ENCODE peak calls at places on chromosomes 5 and 9, in eight cellular contexts. H is fibroblast of mammary gland, M is breast epithelium, O is endothelial cell, X is endothelial cell of umbilical vein, R is transverse colon, F is MCF 10A, L is nephron progenitor cell. Q is an unnamed sample.

GRCh38 chr5:73306078-73306719 is 133.2 kb downstream of the TMEM174 start:
- DNase-seq in M (no peak), O (no peak), L (no peak), X (no peak), F (no peak), R (no peak), H (no peak), Q (no peak)

GRCh38 chr9:105072476-105072875 is 144.5 kb upstream of the ABCA1 start:
- DNase-seq in M (no peak), O (no peak), H (no peak), X (no peak), R (no peak), L (no peak), F (no peak), Q (no peak)

GRCh38 chr5:102971693-102972293 is 148.1 kb downstream of the GIN1 start:
- DNase-seq in O (no peak), M (no peak), F (peak; percentile 11), L (no peak), X (peak; percentile 40), R (no peak), H (peak; percentile 61), Q (no peak)

GRCh38 chr5:122099060-122099790 is 21.2 kb upstream of the LOX start:
- DNase-seq in L (no peak), O (no peak), X (peak; percentile 68), M (no peak), H (peak; percentile 86), R (no peak), F (peak; percentile 81), Q (no peak)

GRCh38 chr5:129857124-129857523 is 47.1 kb upstream of the CHSY3 start:
- DNase-seq in M (no peak), X (no peak), F (no peak), L (no peak), O (no peak), H (peak; percentile 70), R (no peak), Q (no peak)

GRCh38 chr5:178768371-178769260 is 38.2 kb upstream of the ZNF354A start:
- DNase-seq in X (no peak), L (no peak), O (no peak), M (peak; percentile 37), H (no peak), R (no peak), F (no peak), Q (no peak)

GRCh38 chr5:16712178-16712577 is 95.4 kb upstream of the RETREG1 start:
- DNase-seq in M (no peak), O (no peak), F (no peak), X (peak; percentile 56), R (no peak), H (no peak), L (no peak), Q (no peak)

GRCh38 chr5:168680395-168680794 is 101.2 kb upstream of the PANK3 start:
- DNase-seq in O (no peak), H (no peak), L (no peak), M (no peak), F (no peak), X (no peak), R (no peak), Q (no peak)

GRCh38 chr9:87029904-87030303 is 82.6 kb upstream of the GAS1 start:
- DNase-seq in L (no peak), H (no peak), R (no peak), M (no peak), F (no peak), X (no peak), O (no peak), Q (no peak)

GRCh38 chr9:38271666-38272241 is 120.7 kb upstream of the ALDH1B1 start:
- DNase-seq in H (no peak), L (no peak), M (no peak), O (no peak), R (no peak), F (no peak), X (no peak), Q (no peak)

GRCh38 chr9:69916950-69917349 is 96.3 kb downstream of the CFAP95 start:
- DNase-seq in M (no peak), L (no peak), F (no peak), R (no peak), X (peak; percentile 20), H (no peak), O (no peak), Q (no peak)

GRCh38 chr9:31683126-31683525 is 701.3 kb upstream of the ACO1 start:
- DNase-seq in L (no peak), O (no peak), X (no peak), F (no peak), R (no peak), H (no peak), M (no peak), Q (no peak)

GRCh38 chr9:105237246-105237645 is 7.2 kb upstream of the SLC44A1 start:
- DNase-seq in X (no peak), H (no peak), O (no peak), M (no peak), L (no peak), F (no peak), R (no peak), Q (no peak)

GRCh38 chr5:68214472-68215207 is 916 bp upstream of the PIK3R1 start:
- DNase-seq in M (no peak), R (no peak), F (no peak), L (no peak), X (peak; percentile 9), O (no peak), H (no peak), Q (no peak)

GRCh38 chr5:92838253-92838652 is 742.8 kb downstream of the NR2F1-AS1 start:
- DNase-seq in O (peak; percentile 6), H (no peak), R (no peak), F (peak; percentile 62), X (no peak), M (no peak), L (no peak), Q (no peak)
- TF ChIP-seq CTCF in O (no peak), H (no peak), R (no peak), F (peak; percentile 8), X (no peak), M (no peak), L (no peak), Q (no peak)

DNA sequence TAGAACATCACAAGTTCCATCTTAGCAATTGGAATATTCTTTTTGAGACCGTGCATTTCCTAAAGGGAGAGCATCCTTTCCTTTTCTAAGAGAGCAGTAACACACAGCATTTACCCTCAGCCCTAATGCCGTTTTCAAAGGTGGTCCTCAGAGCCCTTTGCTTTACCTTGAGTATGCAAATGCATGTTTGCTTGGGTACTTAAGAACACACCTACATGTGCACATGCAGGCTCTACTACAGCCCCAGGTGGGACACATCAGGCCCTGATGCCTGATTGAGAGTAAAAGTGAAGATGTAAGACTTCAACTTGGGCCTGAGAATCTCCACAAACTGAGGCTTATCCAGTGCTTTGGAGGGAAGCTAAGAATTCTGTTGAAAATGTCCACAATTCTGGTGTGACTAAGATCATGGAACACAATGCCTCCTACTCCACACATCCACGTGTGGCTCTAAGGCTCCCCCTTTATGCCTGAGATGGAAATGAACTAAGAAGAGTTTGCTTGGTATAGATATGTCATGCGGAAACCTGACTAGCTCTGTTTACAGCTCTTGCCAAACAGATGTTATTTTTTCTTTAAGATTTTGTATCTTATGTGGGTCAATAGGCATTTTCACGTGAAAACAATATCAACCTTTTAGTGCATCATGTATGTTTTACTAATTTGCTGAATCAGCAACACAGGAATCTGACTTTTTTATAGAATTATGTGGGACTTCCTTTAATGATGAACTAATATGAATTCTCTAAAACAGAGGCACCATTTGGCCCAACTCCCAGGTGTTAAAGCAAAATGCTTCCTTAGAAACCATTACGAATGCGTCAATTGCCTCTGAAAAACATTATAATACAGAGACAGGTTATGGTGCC is 48.9 kb upstream of the SLC2A8 start:
- DNase-seq in O (peak; percentile 16), H (peak; percentile 77), F (peak; percentile 38), R (no peak), L (no peak), M (no peak), X (peak; percentile 75), Q (no peak)
- TF ChIP-seq CTCF in O (no peak), H (peak; percentile 79), F (peak; percentile 41), R (peak; percentile 34), L (no peak), M (peak; percentile 50), X (peak; percentile 33), Q (no peak)

DNA sequence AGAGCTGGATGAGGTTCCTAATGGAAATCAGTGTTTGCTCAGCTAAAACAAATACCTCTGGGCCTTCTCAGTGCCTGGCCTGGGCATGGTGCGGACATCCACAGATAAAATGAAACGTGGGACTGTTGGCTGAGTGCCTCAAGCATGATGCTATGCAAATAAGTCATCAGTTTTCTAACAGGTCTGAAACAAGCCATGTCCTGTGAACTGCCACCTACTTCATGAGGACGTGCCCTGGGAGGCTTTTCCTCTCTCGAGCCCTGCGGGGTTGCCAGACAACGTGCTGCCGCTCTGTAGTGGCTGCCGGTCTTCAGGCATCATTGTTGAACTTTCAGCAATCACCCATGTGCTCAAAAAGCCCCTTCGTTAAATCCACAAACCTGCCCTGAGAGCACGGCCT is 240.4 kb upstream of the IRX2 start:
- DNase-seq in F (no peak), H (no peak), X (no peak), L (no peak), O (no peak), M (no peak), R (no peak), Q (no peak)
- TF ChIP-seq CTCF in F (no peak), H (no peak), X (no peak), L (no peak), O (no peak), M (no peak), R (no peak), Q (no peak)

DNA sequence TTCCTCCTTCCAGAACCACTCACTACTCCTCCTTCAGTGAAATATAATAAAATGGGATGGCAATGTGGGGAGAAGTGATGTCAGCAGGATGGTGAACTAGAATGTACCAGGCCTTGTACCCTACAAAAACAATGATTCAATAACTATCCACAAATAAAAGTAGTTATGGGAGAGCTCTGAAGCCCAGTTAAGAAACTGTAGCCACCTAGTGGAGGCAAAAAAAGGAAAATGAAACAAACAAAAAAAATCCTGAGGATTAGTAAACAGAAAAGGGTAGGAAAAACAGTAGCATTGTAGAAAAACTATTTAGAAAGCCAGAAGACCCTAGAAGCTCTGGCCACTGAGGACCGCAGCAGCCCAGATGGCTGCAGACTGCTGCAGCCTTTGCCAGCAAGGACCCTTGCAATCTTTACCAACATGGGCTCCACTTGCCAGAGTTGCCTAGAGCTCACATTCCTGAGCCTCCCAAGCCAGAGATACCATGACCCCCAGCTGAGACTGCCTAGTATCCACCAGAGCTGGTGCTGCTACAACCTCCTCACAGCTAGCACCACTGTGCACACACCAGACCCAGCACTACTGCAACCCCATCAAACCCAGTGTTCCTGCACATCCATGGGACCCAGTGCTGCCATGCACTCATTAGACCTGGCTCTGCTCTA is 259.7 kb upstream of the MSX2 start:
- DNase-seq in M (no peak), F (no peak), O (no peak), H (no peak), X (no peak), R (no peak), L (no peak), Q (no peak)
- TF ChIP-seq CTCF in M (peak; percentile 9), F (peak; percentile 28), O (peak; percentile 44), H (no peak), X (no peak), R (no peak), L (no peak), Q (no peak)

GRCh38 chr5:116497648-116498047 is 77.0 kb downstream of the SEMA6A start:
- DNase-seq in R (no peak), X (no peak), L (no peak), M (no peak), H (no peak), F (no peak), O (no peak), Q (no peak)
- TF ChIP-seq CTCF in R (no peak), X (no peak), L (no peak), M (no peak), H (no peak), F (no peak), O (no peak), Q (no peak)

Q was measured in activated B cell treated with CpG ODN at 0.5 μM for 24 hours.